ENCODE peak calls at places on chromosomes 13 and 19, in eight cellular contexts. R is astrocyte of the cerebellum, C is AG04449, T is brain microvascular endothelial cell, K is tibial artery, J is uterus, P is GM23338, O is GM12864. M is an unnamed sample.

GRCh38 chr13:49530452-49530851 is 34.7 kb downstream of the PHF11 start:
- DNase-seq in R (no peak), C (no peak), T (no peak), K (no peak), J (no peak), P (no peak), O (peak; percentile 12), M (no peak)

GRCh38 chr19:1228161-1228560 is 9.6 kb downstream of the CBARP start:
- DNase-seq in R (no peak), C (no peak), T (no peak), K (no peak), J (no peak), P (no peak), O (no peak), M (no peak)

GRCh38 chr19:2695288-2695866 is 7.1 kb downstream of the GNG7 start:
- DNase-seq in R (no peak), C (no peak), T (no peak), K (peak; percentile 28), J (no peak), P (no peak), O (no peak), M (no peak)

GRCh38 chr13:35512271-35512920 is 35.9 kb upstream of the MAB21L1 start:
- DNase-seq in R (peak; percentile 99), C (peak; percentile 52), T (peak; percentile 89), K (no peak), J (peak; percentile 54), P (no peak), O (no peak), M (no peak)

GRCh38 chr13:111395511-111396393 is 75.3 kb downstream of the TEX29 start:
- DNase-seq in R (no peak), C (no peak), T (no peak), K (peak; percentile 3), J (no peak), P (no peak), O (no peak), M (no peak)

GRCh38 chr13:79480954-79481684 is at the start of gene NDFIP2:
- DNase-seq in R (peak; percentile 55), C (no peak), T (peak; percentile 78), K (peak; percentile 74), J (peak; percentile 78), P (peak; percentile 79), O (peak; percentile 75), M (peak; percentile 80)

GRCh38 chr13:30186644-30187431 is 120.5 kb downstream of the KATNAL1 start:
- DNase-seq in R (no peak), C (no peak), T (no peak), K (no peak), J (no peak), P (peak; percentile 71), O (no peak), M (no peak)

GRCh38 chr13:37403776-37404497 is 194.6 kb downstream of the POSTN start:
- DNase-seq in R (peak; percentile 97), C (peak; percentile 95), T (peak; percentile 87), K (no peak), J (no peak), P (no peak), O (no peak), M (peak; percentile 46)

GRCh38 chr13:65936249-65936648 is 1293.9 kb downstream of the PCDH9 start:
- DNase-seq in R (no peak), C (no peak), T (no peak), K (no peak), J (no peak), P (no peak), O (no peak), M (no peak)

GRCh38 chr19:7968796-7969559 is 25.5 kb upstream of the TIMM44 start:
- DNase-seq in R (no peak), C (no peak), T (no peak), K (no peak), J (no peak), P (no peak), O (no peak), M (no peak)

GRCh38 chr19:35963514-35963913 is 27.3 kb downstream of the LRFN3 start:
- DNase-seq in R (peak; percentile 42), C (no peak), T (peak; percentile 53), K (no peak), J (no peak), P (peak; percentile 92), O (no peak), M (peak; percentile 18)

GRCh38 chr13:60970736-60971135 is 444.9 kb downstream of the PCDH20 start:
- DNase-seq in R (no peak), C (no peak), T (no peak), K (no peak), J (no peak), P (no peak), O (no peak), M (no peak)

GRCh38 chr13:23658929-23659541 is 88.8 kb downstream of the TNFRSF19 start:
- DNase-seq in R (no peak), C (no peak), T (no peak), K (no peak), J (peak; percentile 71), P (no peak), O (no peak), M (no peak)

GRCh38 chr19:55485439-55486011 is 537 bp downstream of the NAT14 start:
- DNase-seq in R (no peak), C (no peak), T (no peak), K (no peak), J (peak; percentile 40), P (no peak), O (no peak), M (no peak)

GRCh38 chr19:38032151-38032550 is 125.1 kb downstream of the SIPA1L3 start:
- DNase-seq in R (peak; percentile 53), C (no peak), T (no peak), K (no peak), J (no peak), P (peak; percentile 39), O (no peak), M (no peak)

GRCh38 chr19:50835785-50836542 is 2.6 kb upstream of the KLK15 start:
- DNase-seq in R (no peak), C (no peak), T (peak; percentile 50), K (no peak), J (peak; percentile 29), P (peak; percentile 83), O (no peak), M (no peak)

GRCh38 chr19:50833117-50833801 is at the start of gene KLK15:
- DNase-seq in R (no peak), C (no peak), T (no peak), K (no peak), J (no peak), P (no peak), O (no peak), M (no peak)

GRCh38 chr19:50836543-50837195 is 3.3 kb upstream of the KLK15 start:
- DNase-seq in R (no peak), C (no peak), T (no peak), K (no peak), J (no peak), P (peak; percentile 49), O (no peak), M (no peak)

GRCh38 chr19:50833802-50834167 is 411 bp upstream of the KLK15 start:
- DNase-seq in R (no peak), C (no peak), T (no peak), K (no peak), J (no peak), P (no peak), O (no peak), M (no peak)

GRCh38 chr19:50835103-50835784 is 1.9 kb upstream of the KLK15 start:
- DNase-seq in R (no peak), C (no peak), T (no peak), K (no peak), J (no peak), P (peak; percentile 47), O (no peak), M (no peak)
- H3K4me3 ChIP-seq in R (peak overlapping the region; percentile 49), C (peak overlapping the region; percentile 73), T (peak overlapping the region; percentile 60), K (peak overlapping the region; percentile 30), J (no peak overlapping the region), P (peak overlapping the region; percentile 80), O (peak overlapping the region; percentile 63), M (peak overlapping the region; percentile 70)

GRCh38 chr13:101942535-101943157 is 459.2 kb downstream of the FGF14 start:
- DNase-seq in R (no peak), C (no peak), T (no peak), K (no peak), J (no peak), P (no peak), O (no peak), M (no peak)
- TF ChIP-seq CTCF in R (no peak), C (no peak), T (peak; percentile 28), K (no peak), J (no peak), P (no peak), O (no peak), M (no peak)

GRCh38 chr19:4122480-4122879 is 1.4 kb downstream of the MAP2K2 start:
- DNase-seq in R (no peak), C (no peak), T (no peak), K (no peak), J (no peak), P (no peak), O (no peak), M (no peak)

GRCh38 chr19:4121815-4122214 is 2.1 kb downstream of the MAP2K2 start:
- DNase-seq in R (no peak), C (no peak), T (no peak), K (no peak), J (no peak), P (no peak), O (no peak), M (no peak)

GRCh38 chr19:4123615-4124568 is at the start of gene MAP2K2:
- DNase-seq in R (peak; percentile 59), C (peak; percentile 19), T (peak; percentile 74), K (peak; percentile 87), J (peak; percentile 96), P (peak; percentile 95), O (no peak), M (peak; percentile 60)

GRCh38 chr19:4120933-4121612 is 2.8 kb downstream of the MAP2K2 start:
- DNase-seq in R (no peak), C (no peak), T (no peak), K (no peak), J (no peak), P (no peak), O (no peak), M (no peak)

GRCh38 chr19:4124638-4125037 is 716 bp upstream of the MAP2K2 start:
- DNase-seq in R (no peak), C (no peak), T (no peak), K (no peak), J (no peak), P (peak; percentile 59), O (no peak), M (no peak)
- H3K4me3 ChIP-seq in R (peak overlapping the region; percentile 76), C (no peak overlapping the region), T (peak overlapping the region; percentile 84), K (peak overlapping the region; percentile 99), J (peak overlapping the region; percentile 76), P (peak overlapping the region; percentile 71), O (no peak overlapping the region), M (peak overlapping the region; percentile 84)

DNA sequence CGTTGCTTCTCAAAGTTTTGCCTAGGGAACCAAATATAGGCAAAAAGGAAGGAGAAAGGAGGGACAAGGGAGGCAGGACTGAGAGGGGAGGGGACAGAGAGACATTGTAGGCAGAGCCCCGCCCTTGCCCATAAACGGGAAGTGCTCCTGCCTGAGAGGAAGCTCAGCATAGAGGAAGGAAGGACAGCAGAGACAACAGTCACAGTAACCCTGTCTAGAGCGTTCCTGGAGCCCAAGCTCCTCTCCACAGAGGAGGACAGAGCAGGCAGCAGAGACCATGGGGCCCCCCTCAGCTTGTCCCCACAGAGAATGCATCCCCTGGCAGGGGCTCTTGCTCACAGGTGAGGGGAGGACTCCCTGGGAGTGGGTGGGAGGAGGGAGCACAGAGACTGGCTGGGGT is at the start of gene CEACAM21:
- DNase-seq in R (no peak), C (no peak), T (no peak), K (peak; percentile 70), J (no peak), P (no peak), O (peak; percentile 47), M (no peak)
- TF ChIP-seq CTCF in R (no peak), C (no peak), T (no peak), K (no peak), J (no peak), P (no peak), O (no peak), M (no peak)